ENCODE peak calls at places on chromosomes 11 and 22, in five cellular contexts. One of them, this sample, is unnamed.

GRCh38 chr22:17772963-17773605 is 1.2 kb downstream of the BID start:
- DNase-seq in CD8-positive, alpha-beta memory T cell: no peak
- DNase-seq in naive B cell: no peak
- DNase-seq in body of pancreas: peak; percentile 16
- DNase-seq in stimulated activated CD4-positive, alpha-beta T cell treated with anti-CD3 and anti-CD28 coated beads, Interleukin-2, amount 100 ng/mL, for 24 hours: no peak
- DNase-seq in this sample: no peak

GRCh38 chr11:75246673-75247350 is 6.2 kb downstream of the TPBGL start:
- DNase-seq in CD8-positive, alpha-beta memory T cell: no peak
- DNase-seq in naive B cell: no peak
- DNase-seq in body of pancreas: no peak
- DNase-seq in stimulated activated CD4-positive, alpha-beta T cell treated with anti-CD3 and anti-CD28 coated beads, Interleukin-2, amount 100 ng/mL, for 24 hours: no peak
- DNase-seq in this sample: no peak

GRCh38 chr22:39664485-39665200 is 94.1 kb downstream of the CACNA1I start:
- DNase-seq in CD8-positive, alpha-beta memory T cell: peak; percentile 58
- DNase-seq in naive B cell: no peak
- DNase-seq in body of pancreas: peak; percentile 25
- DNase-seq in stimulated activated CD4-positive, alpha-beta T cell treated with anti-CD3 and anti-CD28 coated beads, Interleukin-2, amount 100 ng/mL, for 24 hours: no peak
- DNase-seq in this sample: peak; percentile 30

GRCh38 chr22:46515208-46516111 is 22.0 kb downstream of the CELSR1 start:
- DNase-seq in CD8-positive, alpha-beta memory T cell: no peak
- DNase-seq in naive B cell: no peak
- DNase-seq in body of pancreas: no peak
- DNase-seq in stimulated activated CD4-positive, alpha-beta T cell treated with anti-CD3 and anti-CD28 coated beads, Interleukin-2, amount 100 ng/mL, for 24 hours: no peak
- DNase-seq in this sample: no peak

GRCh38 chr22:44572414-44573207 is 74.6 kb upstream of the RTL6 start:
- DNase-seq in CD8-positive, alpha-beta memory T cell: no peak
- DNase-seq in naive B cell: no peak
- DNase-seq in body of pancreas: no peak
- DNase-seq in stimulated activated CD4-positive, alpha-beta T cell treated with anti-CD3 and anti-CD28 coated beads, Interleukin-2, amount 100 ng/mL, for 24 hours: no peak
- DNase-seq in this sample: no peak

GRCh38 chr11:108897071-108897481 is 232.2 kb downstream of the DDX10 start:
- DNase-seq in CD8-positive, alpha-beta memory T cell: no peak
- DNase-seq in naive B cell: no peak
- DNase-seq in body of pancreas: no peak
- DNase-seq in stimulated activated CD4-positive, alpha-beta T cell treated with anti-CD3 and anti-CD28 coated beads, Interleukin-2, amount 100 ng/mL, for 24 hours: no peak
- DNase-seq in this sample: no peak

GRCh38 chr22:50656122-50657070 is 16.2 kb upstream of the SHANK3 start:
- DNase-seq in CD8-positive, alpha-beta memory T cell: no peak
- DNase-seq in naive B cell: no peak
- DNase-seq in body of pancreas: no peak
- DNase-seq in stimulated activated CD4-positive, alpha-beta T cell treated with anti-CD3 and anti-CD28 coated beads, Interleukin-2, amount 100 ng/mL, for 24 hours: no peak
- DNase-seq in this sample: no peak

GRCh38 chr22:47194476-47195155 is 432.2 kb downstream of the TBC1D22A start:
- DNase-seq in CD8-positive, alpha-beta memory T cell: peak; percentile 35
- DNase-seq in naive B cell: no peak
- DNase-seq in body of pancreas: no peak
- DNase-seq in stimulated activated CD4-positive, alpha-beta T cell treated with anti-CD3 and anti-CD28 coated beads, Interleukin-2, amount 100 ng/mL, for 24 hours: peak; percentile 1
- DNase-seq in this sample: no peak

GRCh38 chr11:95266751-95267374 is 35.9 kb upstream of the SESN3 start:
- DNase-seq in CD8-positive, alpha-beta memory T cell: no peak
- DNase-seq in naive B cell: no peak
- DNase-seq in body of pancreas: no peak
- DNase-seq in stimulated activated CD4-positive, alpha-beta T cell treated with anti-CD3 and anti-CD28 coated beads, Interleukin-2, amount 100 ng/mL, for 24 hours: no peak
- DNase-seq in this sample: no peak

GRCh38 chr11:50074161-50074560 is 41.5 kb downstream of the OR4C45 start:
- DNase-seq in CD8-positive, alpha-beta memory T cell: no peak
- DNase-seq in naive B cell: no peak
- DNase-seq in body of pancreas: no peak
- DNase-seq in stimulated activated CD4-positive, alpha-beta T cell treated with anti-CD3 and anti-CD28 coated beads, Interleukin-2, amount 100 ng/mL, for 24 hours: no peak
- DNase-seq in this sample: no peak

GRCh38 chr11:86101941-86102407 is 33.1 kb upstream of the PICALM start:
- DNase-seq in CD8-positive, alpha-beta memory T cell: no peak
- DNase-seq in naive B cell: no peak
- DNase-seq in body of pancreas: no peak
- DNase-seq in stimulated activated CD4-positive, alpha-beta T cell treated with anti-CD3 and anti-CD28 coated beads, Interleukin-2, amount 100 ng/mL, for 24 hours: no peak
- DNase-seq in this sample: no peak

GRCh38 chr22:37079668-37080171 is 28.2 kb downstream of the KCTD17 start:
- DNase-seq in CD8-positive, alpha-beta memory T cell: peak; percentile 89
- DNase-seq in naive B cell: no peak
- DNase-seq in body of pancreas: no peak
- DNase-seq in stimulated activated CD4-positive, alpha-beta T cell treated with anti-CD3 and anti-CD28 coated beads, Interleukin-2, amount 100 ng/mL, for 24 hours: peak; percentile 66
- DNase-seq in this sample: no peak

GRCh38 chr11:13942908-13943505 is 19.5 kb upstream of the SPON1 start:
- DNase-seq in CD8-positive, alpha-beta memory T cell: no peak
- DNase-seq in naive B cell: no peak
- DNase-seq in body of pancreas: no peak
- DNase-seq in stimulated activated CD4-positive, alpha-beta T cell treated with anti-CD3 and anti-CD28 coated beads, Interleukin-2, amount 100 ng/mL, for 24 hours: no peak
- DNase-seq in this sample: no peak

GRCh38 chr22:25120093-25120561 is 79.5 kb upstream of the CRYBB3 start:
- DNase-seq in CD8-positive, alpha-beta memory T cell: no peak
- DNase-seq in naive B cell: no peak
- DNase-seq in body of pancreas: peak; percentile 80
- DNase-seq in stimulated activated CD4-positive, alpha-beta T cell treated with anti-CD3 and anti-CD28 coated beads, Interleukin-2, amount 100 ng/mL, for 24 hours: no peak
- DNase-seq in this sample: peak; percentile 63

GRCh38 chr11:9535189-9535781 is 38.2 kb upstream of the WEE1 start:
- DNase-seq in CD8-positive, alpha-beta memory T cell: peak; percentile 83
- DNase-seq in naive B cell: peak; percentile 69
- DNase-seq in body of pancreas: peak; percentile 73
- DNase-seq in stimulated activated CD4-positive, alpha-beta T cell treated with anti-CD3 and anti-CD28 coated beads, Interleukin-2, amount 100 ng/mL, for 24 hours: peak; percentile 89
- DNase-seq in this sample: peak; percentile 77